ENCODE peak calls at places on chromosome 13, in ten cellular contexts. D, E, S, B, W, M, V, N, H and A are unnamed samples.

GRCh38 chr13:46782066-46782465 is 14.9 kb downstream of the ESD start:
- DNase-seq in N (no peak), H (no peak), B (no peak), M (no peak), V (no peak), E (no peak), S (no peak), D (no peak), W (no peak), A (no peak)

GRCh38 chr13:114143806-114144605 is 11.6 kb upstream of the RASA3 start:
- DNase-seq in H (no peak), M (peak; percentile 52), B (peak; percentile 69), D (no peak), V (peak; percentile 30), S (no peak), E (peak; percentile 83), N (peak; percentile 37), W (no peak), A (peak; percentile 69)

GRCh38 chr13:112127564-112127963 is 60.6 kb downstream of the SOX1 start:
- DNase-seq in B (no peak), H (no peak), E (no peak), V (no peak), S (no peak), M (no peak), W (no peak), N (no peak), D (no peak), A (no peak)

GRCh38 chr13:55517312-55517711 is 1623.4 kb upstream of the PRR20A start:
- DNase-seq in H (no peak), B (no peak), S (no peak), D (no peak), E (no peak), V (peak; percentile 43), M (no peak), N (no peak), W (no peak), A (peak; percentile 73)

GRCh38 chr13:25420161-25420560 is 48.4 kb downstream of the ATP8A2 start:
- DNase-seq in S (no peak), N (no peak), E (no peak), M (no peak), H (no peak), D (no peak), W (no peak), V (no peak), B (no peak), A (no peak)

GRCh38 chr13:79767126-79767525 is 286.2 kb downstream of the NDFIP2 start:
- DNase-seq in D (no peak), S (no peak), V (no peak), M (no peak), W (peak; percentile 48), B (no peak), N (no peak), E (no peak), H (no peak), A (no peak)

GRCh38 chr13:100506600-100507422 is 81.8 kb downstream of the GGACT start:
- DNase-seq in E (no peak), S (no peak), M (no peak), H (no peak), V (no peak), W (no peak), D (no peak), N (no peak), B (no peak), A (no peak)

GRCh38 chr13:95779522-95779921 is 102.6 kb downstream of the DNAJC3 start:
- DNase-seq in B (no peak), E (peak; percentile 24), M (no peak), V (no peak), D (no peak), W (no peak), H (no peak), S (no peak), N (no peak), A (no peak)

GRCh38 chr13:35471466-35472307 is 4.8 kb downstream of the MAB21L1 start:
- DNase-seq in E (peak; percentile 75), H (no peak), W (peak; percentile 5), S (no peak), M (no peak), D (no peak), V (no peak), B (peak; percentile 64), N (no peak), A (peak; percentile 83)

GRCh38 chr13:20672772-20673171 is 30.7 kb upstream of the IL17D start:
- DNase-seq in S (no peak), V (no peak), H (no peak), M (no peak), D (no peak), W (no peak), N (no peak), B (no peak), E (no peak), A (no peak)

GRCh38 chr13:20128459-20128927 is 32.4 kb downstream of the GJA3 start:
- DNase-seq in D (no peak), B (no peak), H (no peak), N (no peak), V (no peak), W (peak; percentile 20), E (no peak), S (no peak), M (no peak), A (peak; percentile 20)

GRCh38 chr13:34116651-34117050 is 298.7 kb downstream of the RFC3 start:
- DNase-seq in M (no peak), V (no peak), N (no peak), D (no peak), W (no peak), B (no peak), E (no peak), H (no peak), S (no peak), A (no peak)

GRCh38 chr13:111460548-111461444 is 140.4 kb downstream of the TEX29 start:
- DNase-seq in V (peak; percentile 62), W (peak; percentile 63), B (peak; percentile 64), H (no peak), D (no peak), M (no peak), S (no peak), N (peak; percentile 27), E (peak; percentile 16), A (peak; percentile 57)

GRCh38 chr13:85099245-85099644 is 700.0 kb downstream of the SLITRK6 start:
- DNase-seq in V (no peak), M (no peak), D (no peak), B (no peak), W (no peak), N (no peak), E (no peak), S (no peak), H (no peak), A (no peak)

GRCh38 chr13:23692816-23693215 is 122.6 kb downstream of the TNFRSF19 start:
- DNase-seq in S (no peak), B (no peak), V (no peak), M (no peak), N (no peak), D (no peak), E (no peak), W (no peak), H (no peak), A (no peak)

GRCh38 chr13:97366172-97366688 is 67.7 kb upstream of the RAP2A start:
- DNase-seq in H (no peak), W (no peak), M (no peak), E (no peak), N (no peak), V (peak; percentile 26), B (no peak), D (no peak), S (no peak), A (no peak)

GRCh38 chr13:99854376-99854775 is 117.2 kb downstream of the ZIC5 start:
- DNase-seq in V (no peak), B (no peak), S (no peak), D (no peak), M (no peak), W (no peak), H (no peak), E (no peak), N (no peak), A (no peak)

GRCh38 chr13:20439261-20439660 is 86.4 kb downstream of the CRYL1 start:
- DNase-seq in N (no peak), S (no peak), V (no peak), H (peak; percentile 42), E (no peak), M (no peak), W (no peak), D (no peak), B (no peak), A (no peak)

GRCh38 chr13:50574731-50575130 is 268.8 kb downstream of the DLEU7 start:
- DNase-seq in B (no peak), M (no peak), S (no peak), V (no peak), W (peak; percentile 58), D (no peak), E (no peak), N (no peak), H (no peak), A (no peak)

GRCh38 chr13:74979703-74980102 is 502.3 kb downstream of the TBC1D4 start:
- DNase-seq in D (no peak), N (no peak), W (no peak), M (no peak), E (peak; percentile 40), S (no peak), H (no peak), V (no peak), B (no peak), A (peak; percentile 89)

GRCh38 chr13:23321534-23322241 is 111.8 kb downstream of the SACS start:
- DNase-seq in N (peak; percentile 67), V (peak; percentile 28), H (peak; percentile 54), S (no peak), E (no peak), W (peak; percentile 95), M (no peak), D (no peak), B (no peak), A (no peak)

GRCh38 chr13:40190656-40191100 is 475.8 kb downstream of the FOXO1 start:
- DNase-seq in V (peak; percentile 36), E (peak; percentile 66), D (no peak), S (peak; percentile 32), B (no peak), N (no peak), M (peak; percentile 57), W (peak; percentile 88), H (peak; percentile 71), A (peak; percentile 95)

GRCh38 chr13:99617474-99618255 is 116.4 kb downstream of the TM9SF2 start:
- DNase-seq in W (peak; percentile 75), D (no peak), H (no peak), M (no peak), V (peak; percentile 83), B (peak; percentile 76), E (no peak), N (peak; percentile 38), S (no peak), A (peak; percentile 70)

GRCh38 chr13:23629566-23630272 is 59.5 kb downstream of the TNFRSF19 start:
- DNase-seq in H (no peak), M (no peak), E (no peak), S (no peak), V (no peak), N (no peak), D (no peak), B (no peak), W (no peak), A (no peak)

GRCh38 chr13:51194942-51195341 is 27.3 kb upstream of the FAM124A start:
- DNase-seq in W (no peak), S (no peak), E (no peak), N (no peak), B (no peak), M (no peak), D (no peak), H (no peak), V (no peak), A (no peak)

GRCh38 chr13:36847541-36848045 is 28.6 kb downstream of the RFXAP start:
- DNase-seq in S (no peak), W (no peak), H (no peak), B (no peak), N (no peak), M (no peak), D (no peak), V (no peak), E (no peak), A (no peak)

GRCh38 chr13:51223284-51224270 is 1.4 kb downstream of the FAM124A start:
- DNase-seq in W (no peak), E (no peak), B (no peak), S (no peak), D (no peak), M (no peak), H (peak; percentile 27), V (no peak), N (no peak), A (peak; percentile 81)

GRCh38 chr13:33817843-33818661 is at the start of gene RFC3:
- DNase-seq in S (peak; percentile 88), B (peak; percentile 97), V (peak; percentile 97), N (peak; percentile 89), D (peak; percentile 96), E (peak; percentile 95), H (peak; percentile 93), M (peak; percentile 84), W (peak; percentile 99), A (peak; percentile 98)